ENCODE peak calls at places on chromosomes 4 and X, in four cellular contexts. T is astrocyte of the cerebellum, V is AG04450, M is body of pancreas. U is an unnamed sample.

GRCh38 chrX:68995386-68995779 is 166.6 kb downstream of the EFNB1 start:
- DNase-seq in M (no peak), T (no peak), V (no peak), U (no peak)

GRCh38 chrX:118062817-118063615 is 53.6 kb downstream of the KLHL13 start:
- DNase-seq in M (no peak), V (no peak), T (no peak), U (no peak)

GRCh38 chr4:85086721-85087120 is 120.2 kb upstream of the WDFY3 start:
- DNase-seq in M (no peak), T (no peak), V (no peak), U (peak; percentile 24)

GRCh38 chrX:101803451-101803850 is 128.4 kb downstream of the ZMAT1 start:
- DNase-seq in M (no peak), T (peak; percentile 1), V (no peak), U (no peak)

GRCh38 chr4:76504613-76505465 is 69.8 kb downstream of the SHROOM3 start:
- DNase-seq in T (peak; percentile 59), V (peak; percentile 11), M (no peak), U (no peak)

GRCh38 chr4:102319594-102319993 is 25.7 kb downstream of the SLC39A8 start:
- DNase-seq in T (no peak), M (no peak), V (no peak), U (no peak)

GRCh38 chr4:113469926-113470325 is 291.6 kb downstream of the CAMK2D start:
- DNase-seq in M (no peak), V (no peak), T (no peak), U (no peak)

GRCh38 chr4:127143460-127144190 is 489.1 kb upstream of the INTU start:
- DNase-seq in V (no peak), T (peak; percentile 68), M (no peak), U (no peak)

GRCh38 chr4:2765832-2766526 is 9.8 kb upstream of the TNIP2 start:
- DNase-seq in V (no peak), T (no peak), M (no peak), U (no peak)

GRCh38 chrX:137545711-137546651 is 19.9 kb upstream of the ZIC3 start:
- DNase-seq in T (no peak), M (no peak), V (no peak), U (no peak)

DNA sequence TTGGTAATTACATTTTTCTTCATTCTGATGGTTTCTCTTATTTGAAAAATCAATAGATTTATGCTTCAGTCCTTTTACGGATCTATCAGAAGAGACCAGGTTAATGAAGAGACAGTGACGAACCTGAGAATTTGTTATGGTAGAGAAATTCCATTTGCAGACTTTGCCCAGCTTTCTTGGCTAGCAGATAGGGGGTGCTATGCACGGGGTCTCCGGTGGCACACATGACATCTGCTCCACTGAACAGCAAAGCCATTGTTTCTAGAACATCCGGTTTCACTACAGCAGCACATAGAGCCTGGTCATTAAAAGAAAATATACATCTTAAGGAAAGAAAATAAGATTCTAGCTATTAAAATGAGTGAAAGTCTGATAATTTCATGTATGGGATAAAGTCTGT is 85.1 kb downstream of the ARAP2 start:
- DNase-seq in M (no peak), V (no peak), T (no peak), U (no peak)
- TF ChIP-seq CTCF in M (no peak), V (no peak), T (no peak), U (peak; percentile 26)

GRCh38 chr4:1183985-1184773 is 11.8 kb upstream of the SPON2 start:
- DNase-seq in T (no peak), V (no peak), M (no peak), U (no peak)
- H3K4me3 ChIP-seq in T (no peak overlapping the region), V (no peak overlapping the region), M (no peak overlapping the region), U (no peak overlapping the region)

GRCh38 chrX:9560219-9560618 is 95.4 kb downstream of the TBL1X start:
- DNase-seq in T (no peak), M (no peak), V (no peak), U (no peak)

GRCh38 chrX:9569875-9570274 is 105.0 kb downstream of the TBL1X start:
- DNase-seq in M (no peak), V (no peak), T (peak; percentile 66), U (no peak)

GRCh38 chrX:9562851-9563250 is 98.0 kb downstream of the TBL1X start:
- DNase-seq in V (peak; percentile 71), T (peak; percentile 85), M (no peak), U (peak; percentile 78)

GRCh38 chrX:9561199-9561598 is 96.3 kb downstream of the TBL1X start:
- DNase-seq in T (no peak), V (no peak), M (no peak), U (no peak)

DNA sequence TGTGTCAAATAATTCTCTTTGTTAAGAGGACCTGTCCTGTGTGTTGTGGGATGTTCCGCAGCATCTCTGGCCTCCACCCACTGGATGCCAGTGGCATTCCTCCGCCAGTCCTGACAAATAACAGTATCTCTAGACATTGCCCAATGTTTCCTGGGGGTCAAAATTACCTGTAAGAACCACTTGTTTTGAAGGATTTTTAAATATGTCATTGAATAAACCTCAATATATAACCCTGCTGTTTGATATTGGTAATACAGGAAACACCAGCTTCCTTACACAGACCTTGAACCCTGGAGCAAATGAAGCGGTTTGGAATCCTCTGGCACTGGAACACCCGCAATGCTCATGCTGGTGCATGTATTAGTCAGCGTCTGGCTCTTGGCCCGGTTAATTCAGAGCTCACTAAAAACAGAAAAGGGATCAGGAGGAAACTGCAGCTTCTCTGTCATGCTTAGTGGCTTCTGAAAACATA is 101.3 kb downstream of the TBL1X start:
- DNase-seq in T (peak; percentile 88), M (peak; percentile 73), V (peak; percentile 45), U (peak; percentile 73)
- TF ChIP-seq CTCF in T (no peak), M (no peak), V (no peak), U (no peak)

GRCh38 chrX:154382483-154383069 is 3.5 kb downstream of the EMD start:
- DNase-seq in T (no peak), V (no peak), M (no peak), U (no peak)

GRCh38 chrX:154379569-154379951 is 465 bp downstream of the EMD start:
- DNase-seq in V (no peak), T (no peak), M (no peak), U (no peak)

GRCh38 chrX:154381271-154381670 is 2.2 kb downstream of the EMD start:
- DNase-seq in V (no peak), M (no peak), T (no peak), U (no peak)

GRCh38 chrX:154380153-154380552 is 1.1 kb downstream of the EMD start:
- DNase-seq in T (no peak), M (peak; percentile 64), V (no peak), U (no peak)

GRCh38 chrX:154380787-154381186 is 1.7 kb downstream of the EMD start:
- DNase-seq in V (no peak), T (no peak), M (no peak), U (no peak)
- H3K4me3 ChIP-seq in V (peak overlapping the region; percentile 63), T (peak overlapping the region; percentile 71), M (no peak overlapping the region), U (peak overlapping the region; percentile 65)

DNA sequence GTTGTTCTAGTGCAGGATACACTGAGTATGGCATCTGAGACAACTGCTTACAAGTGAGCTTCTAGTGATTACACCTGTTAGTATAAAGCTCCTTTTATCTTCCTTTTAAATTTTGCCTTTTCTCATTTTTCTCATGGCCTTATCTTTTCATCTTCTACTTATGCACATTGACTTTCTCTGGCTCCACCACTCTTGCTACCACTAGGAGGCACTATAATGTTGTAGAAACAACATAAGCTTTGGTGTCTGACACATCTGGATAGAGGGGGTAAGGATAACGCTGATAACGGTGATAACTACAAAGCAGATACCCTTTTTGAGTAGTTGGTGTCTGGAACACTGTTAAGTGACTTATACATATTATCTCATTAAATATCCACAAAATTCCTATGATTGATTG is 187.4 kb upstream of the TEX13C start:
- DNase-seq in T (no peak), M (no peak), V (no peak), U (no peak)
- TF ChIP-seq CTCF in T (peak; percentile 39), M (no peak), V (peak; percentile 16), U (peak; percentile 44)

DNA sequence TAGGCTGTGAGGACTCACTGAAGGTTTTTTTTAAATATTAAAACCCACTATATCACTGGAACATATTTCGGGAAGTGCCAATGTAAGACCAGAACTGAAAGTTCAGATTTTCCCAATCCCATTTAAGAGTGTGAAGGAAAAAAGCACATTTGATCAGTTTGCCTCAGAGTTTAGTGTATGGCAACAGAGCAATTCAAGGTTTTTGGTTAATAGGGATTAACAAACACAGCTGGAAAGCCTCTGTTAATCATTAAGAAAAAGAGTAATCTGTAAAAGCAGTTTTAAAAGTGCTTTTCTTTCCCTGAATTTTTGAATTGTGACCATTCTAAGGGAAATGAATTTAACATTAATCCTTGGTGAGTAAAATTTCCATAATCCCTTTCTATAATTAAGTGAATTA is 60.4 kb downstream of the NPY5R start:
- DNase-seq in M (no peak), T (no peak), V (no peak), U (no peak)
- H3K4me3 ChIP-seq in M (no peak overlapping the region), T (no peak overlapping the region), V (no peak overlapping the region), U (peak overlapping the region; percentile 30)